ENCODE peak calls at places on chromosomes 2 and 18, in six cellular contexts. B, J, C, H, V and X are unnamed samples.

GRCh38 chr18:68461635-68462034 is 253.3 kb downstream of the TMX3 start:
- DNase-seq in B (no peak), J (no peak), C (no peak), H (no peak), V (no peak), X (no peak)

GRCh38 chr2:108612514-108613183 is 78.4 kb downstream of the LIMS1 start:
- DNase-seq in B (no peak), J (no peak), C (no peak), H (no peak), V (peak; percentile 71), X (no peak)

GRCh38 chr18:574456-575228 is 5.5 kb upstream of the CETN1 start:
- DNase-seq in B (no peak), J (no peak), C (no peak), H (no peak), V (no peak), X (no peak)

GRCh38 chr2:9004338-9005204 is 1.1 kb upstream of the MBOAT2 start:
- DNase-seq in B (no peak), J (peak; percentile 43), C (no peak), H (no peak), V (no peak), X (no peak)

GRCh38 chr2:54673501-54673998 is 49.9 kb upstream of the EML6 start:
- DNase-seq in B (no peak), J (peak; percentile 91), C (no peak), H (no peak), V (peak; percentile 36), X (no peak)

GRCh38 chr2:180125245-180125962 is 118.3 kb upstream of the CWC22 start:
- DNase-seq in B (peak; percentile 96), J (peak; percentile 96), C (peak; percentile 56), H (peak; percentile 93), V (peak; percentile 28), X (peak; percentile 40)

GRCh38 chr2:9739508-9739907 is 103.8 kb upstream of the TAF1B start:
- DNase-seq in B (no peak), J (peak; percentile 48), C (no peak), H (no peak), V (no peak), X (no peak)

GRCh38 chr2:118835739-118836410 is 11.6 kb downstream of the EN1 start:
- DNase-seq in B (no peak), J (no peak), C (no peak), H (no peak), V (no peak), X (no peak)

GRCh38 chr2:216850665-216851327 is 9.1 kb downstream of the TNP1 start:
- DNase-seq in B (no peak), J (no peak), C (no peak), H (no peak), V (no peak), X (no peak)

GRCh38 chr2:42841344-42841743 is 49.0 kb upstream of the HAAO start:
- DNase-seq in B (no peak), J (no peak), C (no peak), H (no peak), V (no peak), X (no peak)

GRCh38 chr2:227592694-227593387 is 5.9 kb upstream of the SCYGR2 start:
- DNase-seq in B (no peak), J (peak; percentile 28), C (no peak), H (no peak), V (no peak), X (no peak)

GRCh38 chr2:186874713-186875112 is 25.7 kb upstream of the ZSWIM2 start:
- DNase-seq in B (no peak), J (no peak), C (no peak), H (no peak), V (no peak), X (no peak)

GRCh38 chr2:1670636-1671035 is 73.7 kb downstream of the PXDN start:
- DNase-seq in B (no peak), J (no peak), C (no peak), H (no peak), V (no peak), X (no peak)

GRCh38 chr2:72527424-72527823 is 298.4 kb downstream of the EXOC6B start:
- DNase-seq in B (no peak), J (peak; percentile 34), C (no peak), H (no peak), V (no peak), X (no peak)

GRCh38 chr2:32427672-32428622 is 71.1 kb downstream of the BIRC6 start:
- DNase-seq in B (no peak), J (no peak), C (no peak), H (no peak), V (no peak), X (no peak)

GRCh38 chr18:36015629-36016028 is 43.1 kb downstream of the RMP24 start:
- DNase-seq in B (no peak), J (no peak), C (no peak), H (no peak), V (peak; percentile 53), X (no peak)

GRCh38 chr18:3139406-3139805 is 80.4 kb downstream of the MYOM1 start:
- DNase-seq in B (no peak), J (no peak), C (no peak), H (no peak), V (no peak), X (no peak)

DNA sequence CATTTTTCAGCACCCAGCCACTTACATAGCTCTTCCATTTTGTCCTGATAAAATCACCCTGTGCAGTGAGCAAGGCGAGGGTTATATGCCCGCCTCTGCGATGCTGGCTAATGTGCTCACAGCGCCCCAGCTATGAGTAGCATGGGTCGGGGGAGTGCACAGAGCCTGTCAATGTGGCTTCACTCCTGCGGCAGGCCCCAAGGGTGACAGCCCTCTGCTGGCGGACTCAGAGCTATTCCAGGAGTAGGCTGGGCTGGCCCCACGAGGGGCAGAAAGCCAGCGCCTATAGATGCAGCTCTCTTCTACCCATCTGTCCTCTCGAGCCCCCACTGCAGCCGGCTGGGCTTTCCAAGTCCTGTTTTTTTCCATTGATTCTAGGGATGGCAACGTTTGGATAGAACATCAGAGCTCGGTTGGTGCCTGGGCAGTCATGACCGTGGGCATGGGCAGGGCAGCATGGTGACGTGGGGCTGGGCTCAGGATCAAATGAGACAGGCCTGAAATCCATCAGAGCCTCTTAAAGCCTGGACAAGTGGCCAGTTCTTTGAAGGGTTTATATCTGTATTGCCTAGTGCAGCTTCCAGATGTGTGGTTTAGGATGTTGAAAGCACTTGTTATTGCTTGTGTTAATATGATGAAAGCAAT is 134.7 kb downstream of the MCFD2 start:
- DNase-seq in B (no peak), J (no peak), C (peak; percentile 49), H (peak; percentile 85), V (no peak), X (peak; percentile 21)
- TF ChIP-seq CTCF in B (peak; percentile 29), J (peak; percentile 3), C (peak; percentile 30), H (peak; percentile 18), V (no peak), X (peak; percentile 48)

DNA sequence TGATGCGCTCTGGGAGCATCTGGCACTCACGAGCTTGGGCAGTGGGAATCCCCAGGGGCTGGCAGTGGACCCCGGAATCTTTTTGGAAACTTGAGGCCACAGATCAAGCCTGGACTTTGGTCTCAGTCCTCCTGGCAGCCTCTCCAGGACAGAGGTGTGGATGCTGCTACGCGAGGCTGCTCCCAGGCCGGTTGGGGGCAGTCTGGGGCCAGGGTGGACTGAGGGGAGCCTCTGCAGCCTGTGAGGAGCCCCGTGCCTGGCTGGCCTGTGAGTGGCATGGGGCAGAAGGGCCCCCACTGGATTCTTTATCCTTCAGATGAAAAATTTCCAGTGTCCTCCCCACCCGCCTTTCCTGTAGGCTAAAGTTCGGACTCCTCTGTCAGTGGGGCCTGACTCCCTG is 12.7 kb upstream of the DES start:
- DNase-seq in B (no peak), J (no peak), C (no peak), H (no peak), V (no peak), X (no peak)
- TF ChIP-seq CTCF in B (peak; percentile 19), J (no peak), C (no peak), H (no peak), V (no peak), X (no peak)

GRCh38 chr2:15706424-15706823 is 114.8 kb downstream of the DDX1 start:
- DNase-seq in B (no peak), J (no peak), C (no peak), H (no peak), V (no peak), X (no peak)

GRCh38 chr2:15711126-15711860 is 119.6 kb downstream of the DDX1 start:
- DNase-seq in B (no peak), J (no peak), C (no peak), H (no peak), V (no peak), X (no peak)

GRCh38 chr2:15706986-15707632 is 115.4 kb downstream of the DDX1 start:
- DNase-seq in B (no peak), J (no peak), C (no peak), H (no peak), V (no peak), X (no peak)

GRCh38 chr2:15708161-15708560 is 116.5 kb downstream of the DDX1 start:
- DNase-seq in B (no peak), J (no peak), C (no peak), H (no peak), V (no peak), X (no peak)

DNA sequence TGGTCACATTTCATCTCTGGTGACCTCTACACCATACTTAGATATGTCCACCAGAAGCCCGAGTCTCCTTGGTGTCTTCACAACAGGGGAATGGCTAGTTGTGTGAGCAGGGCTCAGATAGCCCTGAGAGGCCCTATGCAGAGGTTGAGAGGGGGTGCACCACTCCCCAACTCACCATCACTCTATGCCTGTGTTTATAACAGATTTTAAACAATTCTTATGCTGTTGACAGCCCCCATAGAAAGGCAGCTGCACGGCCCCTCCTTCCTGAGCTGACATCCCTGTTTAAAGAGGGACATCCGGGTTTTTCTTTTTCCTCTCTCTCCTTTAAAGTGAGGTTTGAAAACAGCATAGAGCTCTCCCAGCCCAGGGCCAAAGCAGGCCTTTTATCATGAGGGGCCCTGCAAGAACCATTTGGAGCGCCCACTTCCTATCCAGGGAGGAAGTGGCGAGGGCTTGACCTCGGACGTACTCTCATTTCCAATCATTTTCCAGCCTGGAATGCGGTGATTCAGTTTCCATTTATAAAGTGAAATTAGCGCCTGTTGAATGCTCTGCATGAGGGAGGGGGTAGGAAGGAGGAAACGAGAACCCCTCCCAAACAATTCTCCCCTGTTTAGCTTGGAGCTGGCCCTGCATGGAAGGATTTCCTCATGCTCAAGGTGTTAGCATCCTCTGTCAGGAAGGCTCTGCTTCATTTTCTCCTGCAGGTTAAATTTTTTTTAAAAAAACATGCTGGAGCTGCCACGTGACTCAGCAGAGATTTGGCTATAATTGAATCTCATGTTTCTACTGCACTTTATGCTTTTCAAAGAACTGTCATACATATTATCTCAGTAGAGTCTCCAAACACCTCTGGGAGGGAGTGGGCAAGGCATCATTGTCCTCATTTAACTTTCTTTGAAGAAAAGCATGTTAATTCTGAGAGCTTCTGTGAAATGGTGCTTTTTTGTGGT is 117.5 kb downstream of the DDX1 start:
- DNase-seq in B (no peak), J (no peak), C (no peak), H (no peak), V (no peak), X (no peak)
- TF ChIP-seq CTCF in B (no peak), J (no peak), C (no peak), H (no peak), V (no peak), X (no peak)

DNA sequence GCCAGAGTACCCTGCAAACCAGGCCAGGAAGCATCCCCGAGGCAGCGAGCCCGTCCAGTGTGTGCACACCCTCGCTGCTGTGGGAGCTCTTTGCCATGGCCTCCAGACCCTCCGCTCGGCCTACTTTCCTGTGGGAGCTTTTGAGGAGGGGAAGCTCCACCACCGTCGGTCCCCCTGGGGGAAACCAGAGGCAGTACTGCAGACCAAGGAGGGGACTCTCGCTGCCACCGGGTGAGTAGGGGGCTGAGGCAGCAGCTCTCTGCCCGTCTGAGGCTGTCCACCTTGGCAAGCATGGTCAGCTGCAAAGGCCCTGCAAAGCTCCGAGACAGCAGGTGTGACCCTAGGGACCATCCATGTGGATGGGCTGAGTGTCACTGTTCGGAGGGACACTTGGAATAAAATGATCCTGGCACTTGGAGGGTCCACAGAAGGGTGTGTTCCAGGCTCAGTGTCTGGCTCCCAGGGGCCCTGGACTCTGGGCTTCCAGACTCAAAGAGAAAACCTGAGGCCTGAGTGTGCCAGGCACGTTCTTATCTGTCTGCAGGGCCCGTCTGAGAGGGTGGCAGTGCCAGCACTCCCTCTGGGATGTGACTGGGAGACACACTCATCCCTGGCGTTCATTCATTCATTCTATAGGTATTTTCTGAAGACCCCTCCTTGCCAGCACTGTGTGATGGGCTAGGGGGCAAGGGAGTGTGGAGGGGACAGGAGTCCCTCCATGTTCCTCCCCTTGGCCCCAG is 282.8 kb upstream of the HS6ST1 start:
- DNase-seq in B (no peak), J (no peak), C (no peak), H (no peak), V (no peak), X (no peak)
- TF ChIP-seq CTCF in B (no peak), J (no peak), C (no peak), H (no peak), V (no peak), X (no peak)